ENCODE peak calls at places on chromosomes 3 and 15, in ten cellular contexts. D is mucosa of descending colon, N is pancreas, W is Peyer's patch, E is transverse colon, H is thoracic aorta, J is foreskin fibroblast, S is RWPE1, K is A549, C is fibroblast of pulmonary artery. V is an unnamed sample.

GRCh38 chr15:46589088-46589487 is 954.3 kb downstream of the SQOR start:
- DNase-seq in D (no peak), N (no peak), W (no peak), E (no peak), H (no peak), J (no peak), S (no peak), K (no peak), C (no peak), V (no peak)

GRCh38 chr3:9028134-9028533 is 64.9 kb upstream of the RAD18 start:
- DNase-seq in D (peak; percentile 85), N (peak; percentile 94), W (peak; percentile 34), E (peak; percentile 76), H (peak; percentile 13), J (peak; percentile 27), S (no peak), K (no peak), C (peak; percentile 86), V (peak; percentile 73)

GRCh38 chr3:45035441-45036301 is 9.6 kb downstream of the CLEC3B start:
- DNase-seq in D (peak; percentile 57), N (peak; percentile 62), W (no peak), E (no peak), H (no peak), J (peak; percentile 57), S (no peak), K (no peak), C (no peak), V (no peak)

GRCh38 chr15:95663156-95663831 is 667.2 kb upstream of the NR2F2 start:
- DNase-seq in D (no peak), N (no peak), W (no peak), E (no peak), H (no peak), J (peak; percentile 66), S (no peak), K (no peak), C (peak; percentile 47), V (peak; percentile 51)

GRCh38 chr15:69324031-69324430 is 25.3 kb downstream of the PAQR5 start:
- DNase-seq in D (no peak), N (no peak), W (no peak), E (no peak), H (no peak), J (no peak), S (no peak), K (no peak), C (no peak), V (peak; percentile 45)

GRCh38 chr3:29764603-29765254 is 483.9 kb downstream of the RBMS3 start:
- DNase-seq in D (no peak), N (no peak), W (no peak), E (no peak), H (no peak), J (peak; percentile 74), S (peak; percentile 26), K (peak; percentile 4), C (peak; percentile 96), V (peak; percentile 87)

GRCh38 chr3:169529013-169529412 is 134.5 kb downstream of the MECOM start:
- DNase-seq in D (no peak), N (no peak), W (no peak), E (no peak), H (no peak), J (no peak), S (no peak), K (no peak), C (no peak), V (no peak)

GRCh38 chr3:21942328-21942727 is 191.3 kb upstream of the ZNF385D start:
- DNase-seq in D (no peak), N (no peak), W (no peak), E (no peak), H (no peak), J (peak; percentile 91), S (no peak), K (no peak), C (peak; percentile 68), V (peak; percentile 93)

GRCh38 chr15:68277131-68277604 is 377 bp upstream of the FEM1B start:
- DNase-seq in D (no peak), N (no peak), W (no peak), E (peak; percentile 46), H (no peak), J (no peak), S (peak; percentile 20), K (peak; percentile 55), C (peak; percentile 69), V (peak; percentile 59)

GRCh38 chr3:156547637-156548036 is 7.3 kb downstream of the SSR3 start:
- DNase-seq in D (no peak), N (no peak), W (no peak), E (no peak), H (no peak), J (no peak), S (peak; percentile 14), K (no peak), C (peak; percentile 68), V (peak; percentile 41)

GRCh38 chr3:12273045-12273695 is 15.7 kb upstream of the PPARG start:
- DNase-seq in D (no peak), N (no peak), W (no peak), E (no peak), H (no peak), J (no peak), S (no peak), K (no peak), C (no peak), V (peak; percentile 64)

GRCh38 chr15:32982001-32982400 is 212.5 kb downstream of the FMN1 start:
- DNase-seq in D (no peak), N (no peak), W (no peak), E (no peak), H (no peak), J (peak; percentile 26), S (no peak), K (no peak), C (no peak), V (no peak)

GRCh38 chr3:74027121-74027520 is 402.4 kb upstream of the PDZRN3 start:
- DNase-seq in D (no peak), N (no peak), W (no peak), E (no peak), H (no peak), J (no peak), S (no peak), K (no peak), C (no peak), V (no peak)

GRCh38 chr3:137071104-137071503 is 113.3 kb downstream of the IL20RB start:
- DNase-seq in D (peak; percentile 29), N (no peak), W (no peak), E (peak; percentile 31), H (no peak), J (no peak), S (no peak), K (no peak), C (no peak), V (no peak)

GRCh38 chr3:66500575-66501482 is at the start of gene LRIG1:
- DNase-seq in D (peak; percentile 100), N (peak; percentile 100), W (peak; percentile 97), E (peak; percentile 100), H (peak; percentile 97), J (peak; percentile 99), S (peak; percentile 93), K (peak; percentile 84), C (peak; percentile 98), V (peak; percentile 97)
- TF ChIP-seq CTCF in D (peak; percentile 48), N (peak; percentile 19), W (peak; percentile 30), E (peak; percentile 55), H (no peak), J (no peak), S (peak; percentile 19), K (no peak), C (no peak), V (peak; percentile 26)

DNA sequence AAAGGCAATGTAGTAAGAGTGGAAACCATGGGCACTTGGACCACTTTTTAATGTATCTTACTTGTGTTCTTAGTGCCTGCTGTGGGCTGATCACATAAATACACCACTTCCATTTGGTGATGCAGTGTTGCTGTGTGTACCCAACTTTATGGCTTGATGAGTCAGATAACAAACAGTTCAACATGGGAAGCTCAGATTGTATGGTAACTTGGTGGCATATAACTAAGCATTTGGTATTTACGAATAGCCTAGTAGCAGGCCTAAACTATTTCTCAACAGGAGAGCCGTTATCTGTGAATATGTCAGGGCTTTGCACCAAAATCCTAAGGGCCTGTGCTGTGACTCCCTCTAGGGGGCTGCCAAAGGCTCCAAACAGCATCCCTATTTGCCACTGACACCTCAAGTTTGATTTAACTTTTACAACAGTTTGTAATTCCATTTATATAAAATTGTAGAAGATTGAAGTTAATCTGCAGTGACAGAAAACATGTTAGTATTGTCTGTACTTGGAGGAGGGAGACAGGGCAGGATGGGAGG is 640.4 kb upstream of the CADM2 start:
- DNase-seq in D (no peak), N (no peak), W (no peak), E (no peak), H (no peak), J (no peak), S (no peak), K (no peak), C (no peak), V (no peak)
- TF ChIP-seq CTCF in D (no peak), N (no peak), W (no peak), E (no peak), H (no peak), J (no peak), S (no peak), K (no peak), C (no peak), V (no peak)

DNA sequence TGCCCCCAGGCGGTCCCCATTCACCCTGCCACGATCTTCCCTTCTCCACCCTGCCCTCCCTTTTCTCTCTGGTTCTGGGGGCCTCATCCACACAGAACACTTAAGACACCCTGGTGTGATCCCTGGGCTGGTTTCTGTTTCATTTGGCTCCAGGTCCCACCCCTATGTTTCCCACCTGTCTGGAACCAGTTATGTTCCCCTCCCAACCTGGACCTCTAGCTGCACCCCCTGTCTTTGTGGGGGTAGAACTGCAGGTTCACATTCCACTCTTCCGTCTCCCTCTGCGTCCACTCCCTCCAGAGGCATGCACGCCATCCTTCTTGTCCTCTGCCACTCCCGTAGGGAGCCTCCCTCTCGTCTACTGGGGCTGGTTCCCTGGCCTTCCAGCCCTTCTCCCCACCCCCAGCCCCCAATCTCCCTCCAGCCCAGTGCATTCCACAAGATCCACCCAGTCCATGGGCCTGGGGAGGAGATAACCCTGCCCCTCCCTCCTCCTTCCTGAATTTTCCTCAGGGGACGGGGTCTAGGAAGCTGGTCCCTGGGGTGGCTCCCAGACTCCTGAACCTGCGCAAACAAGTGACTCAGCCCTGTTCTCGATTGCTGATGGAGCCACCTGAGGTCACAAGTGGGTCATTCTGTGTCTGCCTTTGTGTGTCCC is 73.8 kb downstream of the ABTB1 start:
- DNase-seq in D (peak; percentile 59), N (no peak), W (no peak), E (peak; percentile 64), H (no peak), J (no peak), S (no peak), K (peak; percentile 76), C (no peak), V (no peak)
- TF ChIP-seq CTCF in D (no peak), N (no peak), W (peak; percentile 6), E (peak; percentile 65), H (no peak), J (no peak), S (no peak), K (peak; percentile 18), C (peak; percentile 8), V (peak; percentile 11)

DNA sequence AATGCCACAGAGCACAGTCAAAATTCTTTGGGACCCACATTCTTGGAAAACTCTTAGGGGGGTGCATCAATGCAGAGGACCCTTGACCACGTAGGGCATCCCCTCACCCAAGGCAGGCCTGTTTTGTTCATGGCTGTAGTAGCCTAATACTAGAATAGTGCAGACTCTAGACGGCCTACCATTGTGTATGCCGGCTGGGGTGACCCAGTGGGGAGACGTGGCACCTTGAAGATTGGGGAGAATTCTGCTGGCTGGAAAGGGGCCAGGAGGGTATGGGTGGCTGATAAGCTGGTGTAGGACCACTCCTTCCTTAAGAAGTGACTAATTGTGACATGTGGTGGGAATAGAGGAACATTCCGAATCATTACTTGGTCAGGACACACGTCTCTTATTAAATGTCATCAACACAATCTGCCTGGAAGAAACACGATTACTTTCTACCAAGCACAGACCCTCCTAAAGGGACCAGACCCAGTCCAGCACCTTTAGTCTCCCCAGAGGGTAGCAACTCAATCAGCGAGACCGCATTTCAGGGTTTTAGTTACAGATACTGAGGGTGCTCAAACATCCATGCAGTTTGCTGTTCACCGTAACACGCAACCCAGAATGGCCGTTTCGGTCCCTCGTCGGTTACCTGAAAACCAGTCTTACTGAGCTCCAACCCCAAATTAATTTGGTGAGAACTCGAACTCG is 1.8 kb upstream of the KLF13 start:
- DNase-seq in D (no peak), N (peak; percentile 49), W (peak; percentile 31), E (no peak), H (no peak), J (no peak), S (no peak), K (no peak), C (no peak), V (no peak)
- TF ChIP-seq CTCF in D (no peak), N (no peak), W (no peak), E (no peak), H (no peak), J (no peak), S (no peak), K (no peak), C (no peak), V (no peak)

V was measured in AG10803.